ENCODE peak calls at places on chromosomes 13 and 19, in eight cellular contexts. I is Calu3, Y is tibial nerve, P is ovary, D is MCF 10A, O is psoas muscle, R is PC-3, Z is GM23338. N is an unnamed sample.

GRCh38 chr13:26132756-26133155 is 80.9 kb upstream of the SHISA2 start:
- DNase-seq in P (no peak), R (peak), I (no peak), Z (peak), D (peak), O (no peak), Y (no peak), N (no peak)

GRCh38 chr19:32233091-32233490 is 112.3 kb upstream of the ZNF507 start:
- DNase-seq in Z (no peak), D (no peak), I (no peak), Y (no peak), R (no peak), O (no peak), P (no peak), N (no peak)

GRCh38 chr13:49530452-49530851 is 34.7 kb downstream of the PHF11 start:
- DNase-seq in R (no peak), D (no peak), P (no peak), I (no peak), O (no peak), Y (no peak), Z (no peak), N (no peak)

GRCh38 chr19:51091895-51092873 is 9.5 kb upstream of the KLK14 start:
- DNase-seq in Z (no peak), P (no peak), R (peak), D (no peak), Y (no peak), I (no peak), O (no peak), N (no peak)

GRCh38 chr19:11414544-11414943 is 4.6 kb downstream of the RGL3 start:
- DNase-seq in Y (no peak), P (no peak), Z (no peak), I (no peak), O (no peak), R (no peak), D (no peak), N (peak)

GRCh38 chr19:44642375-44642774 is 1.3 kb upstream of the PVR start:
- DNase-seq in D (no peak), O (no peak), P (no peak), Y (no peak), Z (no peak), I (no peak), R (no peak), N (no peak)

GRCh38 chr13:99378985-99379734 is 72.0 kb upstream of the GPR183 start:
- DNase-seq in D (no peak), Z (peak), R (no peak), I (no peak), O (no peak), Y (no peak), P (no peak), N (no peak)

GRCh38 chr13:70128098-70128497 is 19.8 kb upstream of the KLHL1 start:
- DNase-seq in D (no peak), Y (no peak), I (no peak), O (no peak), R (no peak), Z (no peak), P (no peak), N (no peak)

GRCh38 chr19:17058236-17058635 is 17.0 kb downstream of the HAUS8 start:
- DNase-seq in Y (no peak), Z (no peak), O (no peak), D (no peak), I (no peak), R (no peak), P (no peak), N (no peak)

GRCh38 chr13:113404723-113405471 is 41.0 kb upstream of the GRTP1 start:
- DNase-seq in D (no peak), I (no peak), O (peak), P (no peak), Z (no peak), R (no peak), Y (no peak), N (no peak)

GRCh38 chr19:32676186-32676894 is 692 bp downstream of the RGS9BP start:
- DNase-seq in D (no peak), I (peak), O (peak), Y (no peak), Z (peak), R (no peak), P (peak), N (no peak)

GRCh38 chr13:75217949-75218348 is 264.0 kb downstream of the TBC1D4 start:
- DNase-seq in Y (no peak), Z (no peak), I (no peak), R (peak), P (no peak), D (no peak), O (no peak), N (no peak)
- TF ChIP-seq CTCF in Y (no peak), Z (no peak), I (no peak), R (no peak), P (no peak), D (no peak), O (no peak), N (no peak)

DNA sequence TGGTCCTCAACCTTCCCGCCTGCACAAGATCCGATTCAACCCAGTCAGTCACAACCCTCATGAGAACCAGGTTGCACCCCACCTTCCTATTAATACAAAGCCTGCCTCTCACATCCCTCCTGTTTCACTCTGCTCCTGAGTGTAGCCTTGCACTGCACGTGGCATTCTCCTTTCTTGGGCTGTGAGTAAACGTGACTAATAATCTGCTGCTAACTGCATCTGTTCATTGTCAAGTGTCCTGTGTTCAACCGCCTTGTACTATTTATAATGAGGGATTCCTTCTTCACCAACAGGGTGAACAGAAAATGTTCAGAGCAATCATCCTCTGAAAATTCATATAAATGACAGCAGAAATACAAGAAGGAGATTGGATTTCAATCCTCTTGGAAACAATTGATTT is 1608.2 kb downstream of the SLITRK5 start:
- DNase-seq in I (no peak), R (peak), Z (no peak), D (no peak), P (no peak), Y (no peak), O (no peak), N (no peak)
- TF ChIP-seq CTCF in I (no peak), R (no peak), Z (no peak), D (no peak), P (no peak), Y (no peak), O (no peak), N (no peak)

DNA sequence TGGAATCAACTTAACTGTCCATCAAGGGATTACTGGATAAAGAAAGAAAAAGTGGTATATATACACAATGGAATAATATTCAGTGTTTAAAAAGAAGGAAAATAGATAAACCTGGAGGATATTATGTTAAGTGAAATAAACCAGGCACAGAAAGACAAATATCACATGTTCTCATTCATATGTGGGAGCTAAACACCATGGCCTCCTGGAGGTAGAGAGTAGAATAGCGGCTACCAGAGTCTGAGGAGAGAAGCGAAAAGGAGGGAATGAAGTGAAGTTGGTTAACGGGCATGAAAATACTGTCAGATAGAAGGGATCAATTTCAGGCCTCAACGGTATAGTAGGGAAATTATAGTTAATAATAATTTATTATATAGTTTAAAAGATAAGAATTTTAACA is 147.5 kb upstream of the OBI1 start:
- DNase-seq in D (peak), P (no peak), Y (no peak), I (no peak), Z (peak), R (peak), O (no peak), N (no peak)
- TF ChIP-seq CTCF in D (no peak), P (no peak), Y (no peak), I (no peak), Z (peak), R (peak), O (no peak), N (peak)

GRCh38 chr19:4979211-4979807 is 10.4 kb downstream of the KDM4B start:
- DNase-seq in O (peak), Y (no peak), I (no peak), R (no peak), Z (no peak), P (no peak), D (no peak), N (no peak)

GRCh38 chr19:4981681-4981958 is 12.7 kb downstream of the KDM4B start:
- DNase-seq in R (no peak), O (no peak), Z (no peak), D (no peak), Y (no peak), P (no peak), I (no peak), N (no peak)

GRCh38 chr19:4983346-4984105 is 14.6 kb downstream of the KDM4B start:
- DNase-seq in R (no peak), I (no peak), P (peak), D (no peak), O (peak), Z (no peak), Y (no peak), N (no peak)

GRCh38 chr19:4980087-4980486 is 11.2 kb downstream of the KDM4B start:
- DNase-seq in Z (no peak), I (no peak), O (no peak), Y (no peak), R (no peak), D (no peak), P (no peak), N (no peak)

DNA sequence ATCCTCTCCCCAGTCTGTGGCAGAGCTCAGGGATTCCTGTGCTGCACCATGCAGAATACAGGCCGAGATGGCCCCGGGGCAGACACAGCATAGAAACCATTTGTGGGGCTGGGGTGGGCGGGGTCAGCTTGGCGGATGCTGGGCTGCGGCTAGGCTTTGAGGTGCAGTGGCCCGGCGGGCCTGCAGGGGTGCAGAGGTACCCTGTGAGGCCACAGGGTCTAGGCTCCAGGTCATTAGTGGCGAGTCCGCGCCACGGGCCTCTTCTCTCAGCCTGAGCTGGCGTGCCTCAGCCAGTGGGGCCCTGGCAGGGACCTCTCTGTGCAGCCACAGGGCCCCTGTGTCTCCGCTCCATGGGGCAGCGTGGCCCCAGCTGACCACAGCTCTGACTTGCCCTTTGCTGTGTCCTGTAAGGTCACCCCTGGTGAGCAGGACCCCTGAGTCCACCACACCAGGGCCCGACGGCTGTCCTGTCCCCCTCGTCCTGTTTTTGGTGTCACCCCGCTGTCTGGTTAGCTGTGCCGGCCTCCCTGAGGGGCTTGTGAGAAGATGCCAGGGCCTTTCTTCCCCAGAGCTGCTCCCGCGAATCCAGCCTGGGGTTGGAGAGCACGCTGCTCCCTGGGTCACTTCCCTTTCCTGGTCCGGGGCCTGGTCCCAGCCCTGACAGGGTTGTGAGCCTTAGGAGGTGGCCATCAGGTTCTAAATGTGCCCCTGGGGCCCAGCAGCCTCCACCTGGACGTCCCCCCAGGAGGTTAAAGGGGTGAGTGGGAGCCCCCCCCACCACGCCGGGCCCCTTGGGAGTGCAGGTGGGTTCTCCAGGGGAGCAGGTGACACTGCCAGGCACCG is 12.1 kb downstream of the KDM4B start:
- DNase-seq in P (no peak), Y (no peak), R (no peak), Z (peak), D (no peak), O (peak), I (no peak), N (no peak)
- TF ChIP-seq CTCF in P (no peak), Y (no peak), R (no peak), Z (peak), D (no peak), O (no peak), I (no peak), N (no peak)